ENCODE peak calls at places on chromosomes 1 and 21, in eight cellular contexts. D is transverse colon, S is psoas muscle, W is neuronal stem cell, L is tibial artery, N is left ventricle myocardium inferior, M is BE2C, I is thoracic aorta. F is an unnamed sample. For H3K4me1, the result is how much of the 10 kb centered on the place peaks cover.

GRCh38 chr1:61361971-61362370 is 279.6 kb downstream of the NFIA start:
- DNase-seq in D (no peak), S (no peak), W (no peak), L (no peak), N (no peak), M (no peak), I (no peak), F (no peak)

GRCh38 chr1:239884776-239885175 is 206.9 kb upstream of the FMN2 start:
- DNase-seq in D (no peak), S (no peak), W (no peak), L (no peak), N (no peak), M (no peak), I (no peak), F (no peak)

GRCh38 chr1:186828612-186829542 is at the start of gene PLA2G4A:
- DNase-seq in D (peak), S (peak), W (no peak), L (peak), N (peak), M (no peak), I (no peak), F (peak)

GRCh38 chr1:68221971-68222355 is 10.4 kb downstream of the WLS start:
- DNase-seq in D (no peak), S (no peak), W (no peak), L (no peak), N (no peak), M (no peak), I (no peak), F (no peak)

GRCh38 chr21:32322103-32322502 is 23.4 kb downstream of the MRAP start:
- DNase-seq in D (no peak), S (no peak), W (no peak), L (no peak), N (no peak), M (no peak), I (no peak), F (no peak)

GRCh38 chr1:216210081-216210480 is 213.2 kb downstream of the USH2A start:
- DNase-seq in D (no peak), S (no peak), W (no peak), L (no peak), N (no peak), M (no peak), I (no peak), F (no peak)

GRCh38 chr1:224543453-224543852 is 72.7 kb upstream of the CNIH3 start:
- DNase-seq in D (no peak), S (no peak), W (no peak), L (no peak), N (no peak), M (no peak), I (no peak), F (no peak)

GRCh38 chr1:89724369-89725015 is 91.6 kb downstream of the LRRC8C start:
- DNase-seq in D (peak), S (peak), W (no peak), L (no peak), N (peak), M (no peak), I (no peak), F (peak)

GRCh38 chr1:46558141-46558963 is 6.9 kb upstream of the KNCN start:
- DNase-seq in D (no peak), S (no peak), W (peak), L (no peak), N (no peak), M (no peak), I (no peak), F (no peak)

GRCh38 chr1:227725036-227725435 is 10.1 kb downstream of the JMJD4 start:
- DNase-seq in D (no peak), S (no peak), W (no peak), L (no peak), N (no peak), M (no peak), I (no peak), F (no peak)

GRCh38 chr1:166840309-166841302 is 1.3 kb downstream of the POGK start:
- DNase-seq in D (peak), S (no peak), W (no peak), L (no peak), N (no peak), M (no peak), I (no peak), F (no peak)

GRCh38 chr1:18632218-18632588 is 1.6 kb downstream of the PAX7 start:
- DNase-seq in D (no peak), S (no peak), W (no peak), L (no peak), N (no peak), M (no peak), I (no peak), F (no peak)

GRCh38 chr1:204469304-204469703 is 25.3 kb downstream of the PIK3C2B start:
- DNase-seq in D (no peak), S (no peak), W (no peak), L (no peak), N (peak), M (no peak), I (no peak), F (no peak)

GRCh38 chr1:3454811-3455618 is 550 bp downstream of the ARHGEF16 start:
- DNase-seq in D (peak), S (peak), W (peak), L (no peak), N (peak), M (peak), I (no peak), F (no peak)

GRCh38 chr1:16046865-16047264 is 3.3 kb downstream of the CLCNKB start:
- DNase-seq in D (no peak), S (no peak), W (no peak), L (no peak), N (no peak), M (no peak), I (no peak), F (no peak)

GRCh38 chr1:7579831-7580804 is 191.0 kb upstream of the VAMP3 start:
- DNase-seq in D (no peak), S (no peak), W (no peak), L (peak), N (no peak), M (no peak), I (no peak), F (no peak)

GRCh38 chr1:5953386-5953785 is 38.8 kb downstream of the NPHP4 start:
- DNase-seq in D (no peak), S (no peak), W (no peak), L (peak), N (no peak), M (no peak), I (no peak), F (no peak)

GRCh38 chr1:167156466-167156865 is 62.6 kb downstream of the STYXL2 start:
- DNase-seq in D (no peak), S (no peak), W (no peak), L (no peak), N (no peak), M (no peak), I (no peak), F (no peak)

GRCh38 chr21:28193189-28193588 is 799.5 kb downstream of the LTN1 start:
- DNase-seq in D (no peak), S (no peak), W (no peak), L (no peak), N (no peak), M (no peak), I (no peak), F (no peak)

GRCh38 chr1:86754265-86754974 is 50.0 kb downstream of the SH3GLB1 start:
- DNase-seq in D (no peak), S (no peak), W (no peak), L (no peak), N (no peak), M (no peak), I (no peak), F (no peak)

GRCh38 chr1:33211972-33212371 is 30.1 kb upstream of the TRIM62 start:
- DNase-seq in D (no peak), S (no peak), W (no peak), L (no peak), N (no peak), M (no peak), I (no peak), F (no peak)

GRCh38 chr21:45289655-45290515 is 2.2 kb upstream of the POFUT2 start:
- DNase-seq in D (no peak), S (no peak), W (no peak), L (peak), N (no peak), M (peak), I (no peak), F (peak)

GRCh38 chr1:205298191-205298994 is 23.2 kb downstream of the NUAK2 start:
- DNase-seq in D (no peak), S (no peak), W (no peak), L (no peak), N (no peak), M (peak), I (no peak), F (no peak)

GRCh38 chr1:3570081-3570986 is 41.0 kb downstream of the MEGF6 start:
- DNase-seq in D (no peak), S (no peak), W (no peak), L (no peak), N (no peak), M (no peak), I (no peak), F (no peak)

GRCh38 chr1:41434748-41435449 is 49.6 kb downstream of the EDN2 start:
- DNase-seq in D (no peak), S (no peak), W (no peak), L (no peak), N (no peak), M (no peak), I (no peak), F (no peak)

GRCh38 chr1:17596651-17597509 is 57.4 kb downstream of the ARHGEF10L start:
- DNase-seq in D (peak), S (no peak), W (no peak), L (no peak), N (no peak), M (peak), I (no peak), F (no peak)

GRCh38 chr1:167482184-167482583 is 36.1 kb downstream of the CD247 start:
- DNase-seq in D (no peak), S (no peak), W (no peak), L (no peak), N (no peak), M (no peak), I (no peak), F (no peak)

GRCh38 chr1:212152308-212152693 is 116.8 kb downstream of the DTL start:
- DNase-seq in D (no peak), S (no peak), W (no peak), L (no peak), N (no peak), M (no peak), I (no peak), F (no peak)

GRCh38 chr21:46662765-46663500 is 27.5 kb downstream of the PRMT2 start:
- DNase-seq in D (no peak), S (no peak), W (no peak), L (no peak), N (no peak), M (peak), I (no peak), F (no peak)

GRCh38 chr1:34825455-34826081 is 32.8 kb downstream of the GJA4 start:
- DNase-seq in D (peak), S (no peak), W (no peak), L (peak), N (peak), M (no peak), I (no peak), F (no peak)

GRCh38 chr1:13570924-13571323 is 12.7 kb upstream of the PDPN start:
- DNase-seq in D (no peak), S (no peak), W (no peak), L (no peak), N (no peak), M (no peak), I (no peak), F (no peak)

GRCh38 chr1:12511516-12512468 is 106.2 kb downstream of the DHRS3 start:
- DNase-seq in D (no peak), S (no peak), W (no peak), L (peak), N (no peak), M (no peak), I (no peak), F (peak)

GRCh38 chr1:145963218-145964019 is 956 bp downstream of the ANKRD34A start:
- DNase-seq in D (no peak), S (no peak), W (no peak), L (no peak), N (no peak), M (no peak), I (no peak), F (peak)

GRCh38 chr1:5140136-5140535 is 485.7 kb downstream of the AJAP1 start:
- DNase-seq in D (no peak), S (no peak), W (no peak), L (no peak), N (no peak), M (no peak), I (no peak), F (no peak)

DNA sequence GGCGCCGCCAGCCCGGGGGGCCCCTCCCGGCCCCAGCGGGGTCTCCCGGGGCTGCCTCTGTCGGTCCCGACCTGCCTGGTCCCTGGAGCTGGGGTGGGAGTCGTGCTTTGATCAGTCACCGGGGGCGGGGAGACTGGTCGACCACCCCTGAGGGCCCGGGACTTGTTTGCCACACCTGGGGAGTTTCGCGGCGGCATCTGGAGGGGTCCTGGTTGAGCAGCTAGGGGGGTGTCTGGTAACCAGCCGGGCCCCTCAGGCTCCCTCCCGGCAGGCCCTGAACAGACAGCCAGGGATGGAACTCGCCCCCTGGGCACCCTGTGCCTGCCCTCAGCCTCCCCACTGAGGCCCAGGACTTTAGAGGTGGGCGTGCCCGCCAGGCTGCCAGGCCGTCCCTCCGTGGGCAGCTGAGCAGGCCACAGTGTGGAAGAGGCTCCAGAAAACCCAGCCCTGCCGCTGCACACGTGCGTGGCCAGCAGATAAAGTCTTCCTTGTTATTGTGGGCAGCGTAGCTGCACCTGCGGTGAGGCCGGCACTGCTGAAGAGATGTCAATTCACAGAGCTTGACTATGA is 13.3 kb upstream of the SAMD11 start:
- DNase-seq in D (no peak), S (peak), W (no peak), L (peak), N (peak), M (peak), I (no peak), F (peak)
- H3K4me1 ChIP-seq in D (under half), S (under half), W (under half), L (under half), N (under half), M (half or more), I (under half), F (under half)

DNA sequence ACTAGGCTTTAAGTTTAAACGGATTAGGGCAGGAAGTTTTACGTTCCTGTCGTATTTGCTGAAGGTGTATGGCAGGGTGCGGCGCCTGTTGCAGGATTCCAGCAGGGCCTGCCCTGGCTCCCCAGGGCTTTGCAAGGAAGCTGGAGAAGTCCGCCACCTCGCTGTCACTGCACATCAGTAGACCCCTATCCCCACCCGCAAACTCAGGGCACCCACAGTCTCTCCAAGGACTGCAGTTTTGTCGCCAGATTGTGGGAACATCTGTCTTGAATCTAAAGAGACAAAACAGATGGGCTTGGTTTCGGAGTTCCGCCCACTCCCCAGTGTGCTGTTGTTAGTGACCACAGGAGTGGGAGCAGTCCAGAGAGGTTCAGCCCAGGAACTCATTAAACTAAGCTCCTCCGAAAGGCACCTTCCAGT is 110.9 kb downstream of the CDC7 start:
- DNase-seq in D (peak), S (no peak), W (peak), L (no peak), N (no peak), M (no peak), I (no peak), F (no peak)
- H3K4me1 ChIP-seq in D (under half), S (under half), W (under half), L (under half), N (under half), M (under half), I (under half), F (under half)

GRCh38 chr21:35641271-35642016 is 418.9 kb downstream of the SETD4 start:
- DNase-seq in D (no peak), S (no peak), W (no peak), L (no peak), N (no peak), M (no peak), I (no peak), F (no peak)
- H3K4me1 ChIP-seq in D (under half), S (under half), W (under half), L (under half), N (under half), M (under half), I (under half), F (under half)

GRCh38 chr1:63871451-63871850 is 97.6 kb downstream of the ROR1 start:
- DNase-seq in D (no peak), S (no peak), W (no peak), L (no peak), N (no peak), M (no peak), I (no peak), F (no peak)

GRCh38 chr1:63873751-63874150 is 99.9 kb downstream of the ROR1 start:
- DNase-seq in D (no peak), S (no peak), W (no peak), L (no peak), N (no peak), M (no peak), I (no peak), F (no peak)

GRCh38 chr1:63877816-63878215 is 104.0 kb downstream of the ROR1 start:
- DNase-seq in D (no peak), S (no peak), W (no peak), L (no peak), N (no peak), M (no peak), I (no peak), F (no peak)

GRCh38 chr1:63877021-63877767 is 103.4 kb downstream of the ROR1 start:
- DNase-seq in D (no peak), S (no peak), W (no peak), L (no peak), N (no peak), M (no peak), I (no peak), F (no peak)

GRCh38 chr1:63874278-63874880 is 100.6 kb downstream of the ROR1 start:
- DNase-seq in D (no peak), S (no peak), W (no peak), L (no peak), N (no peak), M (no peak), I (no peak), F (no peak)
- H3K4me1 ChIP-seq in D (under half), S (under half), W (under half), L (half or more), N (under half), M (under half), I (under half), F (under half)

GRCh38 chr21:34131586-34131985 is 58.2 kb downstream of the MRPS6 start:
- DNase-seq in D (no peak), S (no peak), W (no peak), L (no peak), N (no peak), M (no peak), I (no peak), F (no peak)
- H3K4me1 ChIP-seq in D (under half), S (half or more), W (under half), L (half or more), N (half or more), M (under half), I (half or more), F (under half)

GRCh38 chr1:47689894-47690293 is 252.1 kb downstream of the FOXD2 start:
- DNase-seq in D (no peak), S (no peak), W (no peak), L (peak), N (no peak), M (no peak), I (no peak), F (no peak)
- H3K4me1 ChIP-seq in D (under half), S (under half), W (under half), L (under half), N (under half), M (under half), I (under half), F (under half)

GRCh38 chr21:26686705-26687104 is 113.6 kb upstream of the CYYR1 start:
- DNase-seq in D (no peak), S (no peak), W (no peak), L (no peak), N (no peak), M (no peak), I (no peak), F (no peak)

GRCh38 chr21:26684866-26685265 is 111.8 kb upstream of the CYYR1 start:
- DNase-seq in D (no peak), S (no peak), W (no peak), L (no peak), N (no peak), M (no peak), I (no peak), F (no peak)

GRCh38 chr21:26683996-26684395 is 110.9 kb upstream of the CYYR1 start:
- DNase-seq in D (no peak), S (no peak), W (no peak), L (no peak), N (no peak), M (no peak), I (no peak), F (no peak)

GRCh38 chr21:26686278-26686677 is 113.2 kb upstream of the CYYR1 start:
- DNase-seq in D (no peak), S (no peak), W (no peak), L (no peak), N (no peak), M (peak), I (no peak), F (no peak)
- H3K4me1 ChIP-seq in D (under half), S (under half), W (under half), L (under half), N (under half), M (under half), I (under half), F (under half)

DNA sequence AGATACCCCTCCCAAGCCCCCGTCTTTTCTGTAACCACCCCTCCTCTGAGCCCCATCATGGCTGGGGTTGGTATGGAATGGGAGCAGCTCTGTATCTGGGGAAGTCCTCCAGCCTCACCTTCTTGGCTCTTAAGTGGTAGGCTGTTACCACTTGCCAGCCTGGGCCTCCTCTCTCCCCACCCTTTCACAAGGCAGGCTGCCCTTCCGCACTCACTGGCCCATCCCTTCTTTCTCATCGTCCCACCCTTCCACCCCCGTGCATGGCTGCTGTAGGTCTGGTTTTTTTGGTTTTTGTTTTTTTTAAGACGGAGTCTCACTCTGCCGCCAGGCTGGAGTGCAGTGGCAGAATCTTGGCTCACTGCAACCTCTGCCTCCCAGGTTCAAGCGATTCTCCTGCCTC is 5.2 kb downstream of the CYB561D1 start:
- DNase-seq in D (no peak), S (no peak), W (no peak), L (no peak), N (no peak), M (no peak), I (no peak), F (no peak)
- H3K4me1 ChIP-seq in D (under half), S (under half), W (under half), L (half or more), N (under half), M (under half), I (under half), F (under half)

DNA sequence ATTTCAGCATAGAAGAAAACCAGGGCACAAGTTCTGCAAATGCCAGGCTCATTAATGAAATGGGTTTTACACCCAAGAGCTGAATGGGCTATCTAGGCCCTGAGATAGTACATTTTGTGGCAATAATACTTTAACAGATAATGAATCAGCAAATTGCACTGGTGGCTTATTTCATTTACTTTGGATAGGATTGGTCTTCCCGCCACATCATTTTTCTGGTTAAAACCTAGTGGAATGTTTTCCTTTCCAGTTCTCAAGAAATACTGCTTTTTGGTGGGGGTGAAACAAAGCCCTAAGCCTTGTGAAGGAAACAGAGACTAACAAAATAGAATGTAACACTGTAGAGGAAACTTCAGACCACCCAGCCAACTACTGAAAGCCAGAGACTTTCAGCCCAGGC is 172.2 kb downstream of the HHIPL2 start:
- DNase-seq in D (no peak), S (no peak), W (no peak), L (no peak), N (no peak), M (no peak), I (no peak), F (no peak)
- H3K4me1 ChIP-seq in D (under half), S (under half), W (under half), L (under half), N (under half), M (under half), I (under half), F (under half)